ENCODE peak calls at places on chromosomes 12 and 14, in five cellular contexts. One of them, this sample, is unnamed.

GRCh38 chr12:3795096-3795799 is 42.3 kb upstream of the CRACR2A start:
- DNase-seq in activated CD4-positive, alpha-beta T cell treated with anti-CD3 and anti-CD28 coated beads, Interleukin-2, amount 50 U/mL, for 24 hours: no peak
- DNase-seq in HCT116: no peak
- DNase-seq in cardiac septum: no peak
- DNase-seq in CD4-positive, alpha-beta T cell: no peak
- DNase-seq in this sample: peak; percentile 88

GRCh38 chr12:106084048-106084671 is 54.6 kb downstream of the NUAK1 start:
- DNase-seq in activated CD4-positive, alpha-beta T cell treated with anti-CD3 and anti-CD28 coated beads, Interleukin-2, amount 50 U/mL, for 24 hours: no peak
- DNase-seq in HCT116: peak; percentile 40
- DNase-seq in cardiac septum: no peak
- DNase-seq in CD4-positive, alpha-beta T cell: no peak
- DNase-seq in this sample: no peak

GRCh38 chr14:94173471-94173884 is 644 bp upstream of the PPP4R4 start:
- DNase-seq in activated CD4-positive, alpha-beta T cell treated with anti-CD3 and anti-CD28 coated beads, Interleukin-2, amount 50 U/mL, for 24 hours: no peak
- DNase-seq in HCT116: no peak
- DNase-seq in cardiac septum: no peak
- DNase-seq in CD4-positive, alpha-beta T cell: no peak
- DNase-seq in this sample: no peak

GRCh38 chr12:20040844-20041243 is 327.5 kb upstream of the PDE3A start:
- DNase-seq in activated CD4-positive, alpha-beta T cell treated with anti-CD3 and anti-CD28 coated beads, Interleukin-2, amount 50 U/mL, for 24 hours: no peak
- DNase-seq in HCT116: no peak
- DNase-seq in cardiac septum: peak; percentile 72
- DNase-seq in CD4-positive, alpha-beta T cell: no peak
- DNase-seq in this sample: no peak

GRCh38 chr14:103819503-103820307 is 27.7 kb downstream of the PPP1R13B start:
- DNase-seq in activated CD4-positive, alpha-beta T cell treated with anti-CD3 and anti-CD28 coated beads, Interleukin-2, amount 50 U/mL, for 24 hours: no peak
- DNase-seq in HCT116: no peak
- DNase-seq in cardiac septum: peak; percentile 85
- DNase-seq in CD4-positive, alpha-beta T cell: no peak
- DNase-seq in this sample: peak; percentile 65

GRCh38 chr12:12265571-12266388 is 1.1 kb downstream of the LRP6 start:
- DNase-seq in activated CD4-positive, alpha-beta T cell treated with anti-CD3 and anti-CD28 coated beads, Interleukin-2, amount 50 U/mL, for 24 hours: no peak
- DNase-seq in HCT116: no peak
- DNase-seq in cardiac septum: no peak
- DNase-seq in CD4-positive, alpha-beta T cell: no peak
- DNase-seq in this sample: peak; percentile 19

GRCh38 chr12:100826323-100826722 is 31.7 kb downstream of the ANO4 start:
- DNase-seq in activated CD4-positive, alpha-beta T cell treated with anti-CD3 and anti-CD28 coated beads, Interleukin-2, amount 50 U/mL, for 24 hours: no peak
- DNase-seq in HCT116: peak; percentile 13
- DNase-seq in cardiac septum: no peak
- DNase-seq in CD4-positive, alpha-beta T cell: no peak
- DNase-seq in this sample: no peak

GRCh38 chr12:124484067-124484466 is 83.3 kb downstream of the NCOR2 start:
- DNase-seq in activated CD4-positive, alpha-beta T cell treated with anti-CD3 and anti-CD28 coated beads, Interleukin-2, amount 50 U/mL, for 24 hours: no peak
- DNase-seq in HCT116: no peak
- DNase-seq in cardiac septum: no peak
- DNase-seq in CD4-positive, alpha-beta T cell: no peak
- DNase-seq in this sample: no peak

GRCh38 chr12:41014643-41015020 is 173.5 kb upstream of the PDZRN4 start:
- DNase-seq in activated CD4-positive, alpha-beta T cell treated with anti-CD3 and anti-CD28 coated beads, Interleukin-2, amount 50 U/mL, for 24 hours: no peak
- DNase-seq in HCT116: no peak
- DNase-seq in cardiac septum: no peak
- DNase-seq in CD4-positive, alpha-beta T cell: no peak
- DNase-seq in this sample: no peak

GRCh38 chr12:98594050-98594853 is 766 bp downstream of the SLC25A3 start:
- DNase-seq in activated CD4-positive, alpha-beta T cell treated with anti-CD3 and anti-CD28 coated beads, Interleukin-2, amount 50 U/mL, for 24 hours: no peak
- DNase-seq in HCT116: no peak
- DNase-seq in cardiac septum: peak; percentile 77
- DNase-seq in CD4-positive, alpha-beta T cell: no peak
- DNase-seq in this sample: no peak

GRCh38 chr12:110279976-110280783 is 867 bp upstream of the ATP2A2 start:
- DNase-seq in activated CD4-positive, alpha-beta T cell treated with anti-CD3 and anti-CD28 coated beads, Interleukin-2, amount 50 U/mL, for 24 hours: peak; percentile 42
- DNase-seq in HCT116: no peak
- DNase-seq in cardiac septum: no peak
- DNase-seq in CD4-positive, alpha-beta T cell: peak; percentile 25
- DNase-seq in this sample: peak; percentile 62

GRCh38 chr12:83827193-83827592 is 1085.4 kb downstream of the SLC6A15 start:
- DNase-seq in activated CD4-positive, alpha-beta T cell treated with anti-CD3 and anti-CD28 coated beads, Interleukin-2, amount 50 U/mL, for 24 hours: no peak
- DNase-seq in HCT116: no peak
- DNase-seq in cardiac septum: no peak
- DNase-seq in CD4-positive, alpha-beta T cell: no peak
- DNase-seq in this sample: no peak

GRCh38 chr12:126295652-126296051 is 1230.4 kb downstream of the AACS start:
- DNase-seq in activated CD4-positive, alpha-beta T cell treated with anti-CD3 and anti-CD28 coated beads, Interleukin-2, amount 50 U/mL, for 24 hours: no peak
- DNase-seq in HCT116: no peak
- DNase-seq in cardiac septum: no peak
- DNase-seq in CD4-positive, alpha-beta T cell: no peak
- DNase-seq in this sample: no peak

GRCh38 chr14:100440207-100440631 is 117.1 kb downstream of the SLC25A47 start:
- DNase-seq in activated CD4-positive, alpha-beta T cell treated with anti-CD3 and anti-CD28 coated beads, Interleukin-2, amount 50 U/mL, for 24 hours: peak; percentile 7
- DNase-seq in HCT116: no peak
- DNase-seq in cardiac septum: no peak
- DNase-seq in CD4-positive, alpha-beta T cell: no peak
- DNase-seq in this sample: peak; percentile 82

GRCh38 chr12:125100551-125101434 is 35.6 kb downstream of the AACS start:
- DNase-seq in activated CD4-positive, alpha-beta T cell treated with anti-CD3 and anti-CD28 coated beads, Interleukin-2, amount 50 U/mL, for 24 hours: no peak
- DNase-seq in HCT116: no peak
- DNase-seq in cardiac septum: no peak
- DNase-seq in CD4-positive, alpha-beta T cell: no peak
- DNase-seq in this sample: no peak

GRCh38 chr12:127621366-127621765 is 645.6 kb upstream of the TMEM132C start:
- DNase-seq in activated CD4-positive, alpha-beta T cell treated with anti-CD3 and anti-CD28 coated beads, Interleukin-2, amount 50 U/mL, for 24 hours: no peak
- DNase-seq in HCT116: no peak
- DNase-seq in cardiac septum: no peak
- DNase-seq in CD4-positive, alpha-beta T cell: no peak
- DNase-seq in this sample: no peak

GRCh38 chr12:104793280-104793679 is 164.8 kb downstream of the SLC41A2 start:
- DNase-seq in activated CD4-positive, alpha-beta T cell treated with anti-CD3 and anti-CD28 coated beads, Interleukin-2, amount 50 U/mL, for 24 hours: no peak
- DNase-seq in HCT116: no peak
- DNase-seq in cardiac septum: no peak
- DNase-seq in CD4-positive, alpha-beta T cell: no peak
- DNase-seq in this sample: no peak

GRCh38 chr12:41121374-41121773 is 66.7 kb upstream of the PDZRN4 start:
- DNase-seq in activated CD4-positive, alpha-beta T cell treated with anti-CD3 and anti-CD28 coated beads, Interleukin-2, amount 50 U/mL, for 24 hours: no peak
- DNase-seq in HCT116: no peak
- DNase-seq in cardiac septum: no peak
- DNase-seq in CD4-positive, alpha-beta T cell: no peak
- DNase-seq in this sample: no peak

This sample was measured in NCI-H345.